ENCODE peak calls at places on chromosomes 7 and 10, in seven cellular contexts. H is activated CD4-positive, alpha-beta memory T cell treated with anti-CD3 and anti-CD28 coated beads, Interleukin-2, amount 10 ng/mL, durations not matched to agents 7 days and 5 days; L is omental fat pad; Y is M059J; U is activated T-cell treated with anti-CD3 and anti-CD28 coated beads for 1 hour; M is SW 1271; A is hypothalamus. R is an unnamed sample.

GRCh38 chr7:54394877-54395276 is 147.3 kb upstream of the VSTM2A start:
- DNase-seq in H (no peak), L (no peak), Y (peak; percentile 17), U (no peak), M (no peak), A (no peak), R (no peak)

GRCh38 chr7:124566576-124566975 is 199.0 kb downstream of the GPR37 start:
- DNase-seq in H (no peak), L (no peak), Y (peak; percentile 98), U (no peak), M (no peak), A (no peak), R (no peak)

GRCh38 chr10:109386921-109387320 is 536.4 kb downstream of the XPNPEP1 start:
- DNase-seq in H (no peak), L (no peak), Y (no peak), U (no peak), M (no peak), A (no peak), R (no peak)

GRCh38 chr7:124667312-124667711 is 98.3 kb downstream of the GPR37 start:
- DNase-seq in H (no peak), L (no peak), Y (peak; percentile 50), U (no peak), M (no peak), A (no peak), R (no peak)

GRCh38 chr10:70404906-70405824 is 1.2 kb downstream of the EIF4EBP2 start:
- DNase-seq in H (peak; percentile 63), L (peak; percentile 57), Y (peak; percentile 80), U (no peak), M (peak; percentile 13), A (peak; percentile 22), R (peak; percentile 87)

GRCh38 chr10:4013651-4014085 is 228.7 kb upstream of the KLF6 start:
- DNase-seq in H (peak; percentile 30), L (no peak), Y (no peak), U (no peak), M (no peak), A (no peak), R (no peak)

GRCh38 chr7:30880090-30880704 is 31.5 kb upstream of the AQP1 start:
- DNase-seq in H (no peak), L (no peak), Y (no peak), U (no peak), M (no peak), A (no peak), R (no peak)

GRCh38 chr7:102125127-102125561 is 161.5 kb upstream of the SH2B2 start:
- DNase-seq in H (no peak), L (no peak), Y (peak; percentile 92), U (no peak), M (peak; percentile 12), A (no peak), R (no peak)

GRCh38 chr7:32507416-32507815 is 12.1 kb downstream of the AVL9 start:
- DNase-seq in H (no peak), L (no peak), Y (peak; percentile 63), U (no peak), M (no peak), A (no peak), R (no peak)

GRCh38 chr7:2684501-2684900 is 3.5 kb upstream of the AMZ1 start:
- DNase-seq in H (no peak), L (no peak), Y (no peak), U (no peak), M (no peak), A (no peak), R (no peak)

GRCh38 chr10:31004611-31005193 is 27.0 kb downstream of the ZNF438 start:
- DNase-seq in H (no peak), L (no peak), Y (peak; percentile 81), U (no peak), M (peak; percentile 25), A (no peak), R (no peak)

GRCh38 chr7:37832194-37832593 is 16.2 kb upstream of the NME8 start:
- DNase-seq in H (no peak), L (no peak), Y (peak; percentile 41), U (no peak), M (no peak), A (peak; percentile 23), R (no peak)

GRCh38 chr7:55438765-55439525 is 73.8 kb downstream of the LANCL2 start:
- DNase-seq in H (no peak), L (no peak), Y (no peak), U (no peak), M (no peak), A (no peak), R (no peak)

GRCh38 chr10:35421553-35422178 is 85.4 kb downstream of the CCNY start:
- DNase-seq in H (no peak), L (no peak), Y (peak; percentile 83), U (no peak), M (peak; percentile 44), A (no peak), R (no peak)

GRCh38 chr7:74047804-74048380 is 19.9 kb downstream of the ELN start:
- DNase-seq in H (no peak), L (no peak), Y (no peak), U (no peak), M (no peak), A (no peak), R (peak; percentile 52)

GRCh38 chr10:118669020-118669766 is 73.7 kb upstream of the PRLHR start:
- DNase-seq in H (no peak), L (no peak), Y (peak; percentile 89), U (no peak), M (no peak), A (no peak), R (no peak)

GRCh38 chr7:98252655-98253054 is 623 bp upstream of the TECPR1 start:
- DNase-seq in H (no peak), L (no peak), Y (no peak), U (no peak), M (no peak), A (no peak), R (no peak)

GRCh38 chr10:13276749-13277394 is 23.0 kb downstream of the PHYH start:
- DNase-seq in H (no peak), L (no peak), Y (peak; percentile 2), U (no peak), M (no peak), A (no peak), R (no peak)

GRCh38 chr7:137337902-137338301 is 5.6 kb downstream of the PTN start:
- DNase-seq in H (no peak), L (no peak), Y (peak; percentile 16), U (no peak), M (no peak), A (no peak), R (no peak)

GRCh38 chr7:122989041-122989440 is 6.5 kb downstream of the TAS2R16 start:
- DNase-seq in H (no peak), L (no peak), Y (no peak), U (no peak), M (no peak), A (no peak), R (no peak)

GRCh38 chr7:116407165-116407564 is 92.4 kb upstream of the CAV2 start:
- DNase-seq in H (no peak), L (no peak), Y (no peak), U (no peak), M (no peak), A (no peak), R (no peak)

GRCh38 chr10:22252286-22252800 is 34.5 kb upstream of the EBLN1 start:
- DNase-seq in H (peak; percentile 49), L (no peak), Y (peak; percentile 20), U (no peak), M (no peak), A (peak; percentile 60), R (no peak)

GRCh38 chr7:26618458-26618857 is 245.9 kb downstream of the SKAP2 start:
- DNase-seq in H (no peak), L (no peak), Y (no peak), U (no peak), M (no peak), A (no peak), R (no peak)

GRCh38 chr7:82677493-82677892 is 233.9 kb upstream of the CACNA2D1 start:
- DNase-seq in H (peak; percentile 49), L (no peak), Y (peak; percentile 42), U (peak; percentile 1), M (no peak), A (no peak), R (no peak)

GRCh38 chr7:85806321-85806720 is 619.5 kb upstream of the SEMA3D start:
- DNase-seq in H (no peak), L (no peak), Y (no peak), U (no peak), M (no peak), A (no peak), R (no peak)

GRCh38 chr7:129947001-129947400 is 5.8 kb downstream of the UBE2H start:
- DNase-seq in H (no peak), L (no peak), Y (no peak), U (no peak), M (no peak), A (no peak), R (no peak)

GRCh38 chr7:107029061-107029763 is 15.3 kb upstream of the PRKAR2B start:
- DNase-seq in H (no peak), L (no peak), Y (peak; percentile 29), U (no peak), M (no peak), A (no peak), R (no peak)

GRCh38 chr7:138029941-138030340 is 28.1 kb upstream of the CREB3L2 start:
- DNase-seq in H (no peak), L (no peak), Y (peak; percentile 44), U (no peak), M (no peak), A (no peak), R (no peak)

GRCh38 chr7:30931161-30931926 is 19.7 kb downstream of the AQP1 start:
- DNase-seq in H (no peak), L (no peak), Y (no peak), U (no peak), M (no peak), A (no peak), R (no peak)

GRCh38 chr7:90919766-90920165 is 323.6 kb downstream of the CDK14 start:
- DNase-seq in H (no peak), L (no peak), Y (no peak), U (no peak), M (no peak), A (no peak), R (no peak)

GRCh38 chr7:79610905-79611304 is 157.4 kb upstream of the MAGI2 start:
- DNase-seq in H (no peak), L (no peak), Y (no peak), U (no peak), M (no peak), A (no peak), R (no peak)

GRCh38 chr10:101244321-101245050 is 15.2 kb upstream of the LBX1 start:
- DNase-seq in H (no peak), L (no peak), Y (peak; percentile 58), U (no peak), M (no peak), A (no peak), R (no peak)

GRCh38 chr7:105830405-105831218 is 45.8 kb downstream of the ATXN7L1 start:
- DNase-seq in H (no peak), L (no peak), Y (peak; percentile 99), U (no peak), M (peak; percentile 85), A (no peak), R (no peak)